ENCODE peak calls at places on chromosomes 1 and 21, in eight cellular contexts. Y is tibial artery; E is cardiac muscle cell; I is aorta; A is naive thymus-derived CD4-positive, alpha-beta T cell; Q is RWPE2; U is fibroblast of lung; F is endothelial cell of umbilical vein. B is an unnamed sample.

GRCh38 chr1:229003233-229004031 is 267.5 kb upstream of the RAB4A start:
- DNase-seq in E (peak; percentile 29), F (no peak), I (no peak), Y (peak; percentile 41), Q (no peak), A (no peak), U (peak; percentile 26), B (no peak)

GRCh38 chr1:220885971-220886370 is 6.7 kb downstream of the HLX start:
- DNase-seq in I (no peak), F (no peak), A (no peak), U (no peak), Y (no peak), Q (no peak), E (no peak), B (no peak)

GRCh38 chr1:180527270-180527669 is 24.9 kb upstream of the ACBD6 start:
- DNase-seq in Y (no peak), Q (no peak), I (no peak), U (no peak), F (peak; percentile 56), A (no peak), E (peak; percentile 48), B (no peak)

GRCh38 chr1:2812136-2812535 is 10.6 kb upstream of the TTC34 start:
- DNase-seq in Y (no peak), E (no peak), F (no peak), Q (no peak), U (no peak), I (no peak), A (no peak), B (no peak)

GRCh38 chr1:15430787-15431570 is 7.3 kb upstream of the CTRC start:
- DNase-seq in A (peak; percentile 48), I (peak; percentile 74), F (peak; percentile 47), Q (no peak), Y (peak; percentile 56), E (peak; percentile 52), U (peak; percentile 47), B (peak; percentile 67)

GRCh38 chr21:45080639-45081414 is 6.4 kb downstream of the ADARB1 start:
- DNase-seq in A (no peak), Y (no peak), E (peak; percentile 72), Q (no peak), I (peak; percentile 32), U (peak; percentile 48), F (no peak), B (no peak)

GRCh38 chr1:183877321-183877720 is 72.4 kb downstream of the RGL1 start:
- DNase-seq in Q (no peak), I (peak; percentile 81), E (peak; percentile 86), A (no peak), F (peak; percentile 85), U (peak; percentile 63), Y (peak; percentile 74), B (no peak)

GRCh38 chr21:33843216-33843615 is 72.4 kb downstream of the ATP5PO start:
- DNase-seq in Y (peak; percentile 73), A (no peak), E (no peak), U (no peak), F (no peak), Q (no peak), I (no peak), B (no peak)

GRCh38 chr1:64675718-64676345 is 69.0 kb upstream of the RAVER2 start:
- DNase-seq in E (peak; percentile 50), Y (no peak), I (no peak), A (no peak), F (peak; percentile 32), Q (no peak), U (peak; percentile 61), B (no peak)

GRCh38 chr1:203097001-203097400 is 11.2 kb upstream of the MYOG start:
- DNase-seq in A (no peak), F (no peak), Q (no peak), U (no peak), E (no peak), I (no peak), Y (no peak), B (no peak)

GRCh38 chr1:184889902-184890301 is 84.4 kb downstream of the NIBAN1 start:
- DNase-seq in Q (no peak), Y (no peak), F (no peak), A (no peak), U (no peak), I (no peak), E (peak; percentile 22), B (no peak)

GRCh38 chr21:42678118-42678430 is 24.7 kb downstream of the PDE9A start:
- DNase-seq in A (no peak), U (no peak), F (no peak), E (no peak), I (no peak), Y (no peak), Q (peak; percentile 35), B (no peak)

GRCh38 chr21:41770901-41771624 is 4.2 kb upstream of the RIPK4 start:
- DNase-seq in F (no peak), U (no peak), E (no peak), I (no peak), A (no peak), Y (no peak), Q (no peak), B (no peak)

GRCh38 chr1:245678866-245679411 is 524.2 kb downstream of the KIF26B start:
- DNase-seq in E (no peak), U (no peak), Y (no peak), I (no peak), Q (no peak), F (no peak), A (no peak), B (no peak)

GRCh38 chr21:25836396-25836795 is 101.6 kb downstream of the GABPA start:
- DNase-seq in F (no peak), I (no peak), A (no peak), Y (no peak), Q (no peak), E (peak; percentile 36), U (peak; percentile 38), B (no peak)
- H3K9me3 ChIP-seq in F (no peaks in the 10 kb centered on the region), I (no peaks in the 10 kb centered on the region), A (no peaks in the 10 kb centered on the region), Y (peaks cover 5% of the 10 kb centered on the region), Q (no peaks in the 10 kb centered on the region), E (no peaks in the 10 kb centered on the region), U (no peaks in the 10 kb centered on the region), B (no peaks in the 10 kb centered on the region)

GRCh38 chr1:26959270-26959669 is 998 bp downstream of the KDF1 start:
- DNase-seq in U (no peak), A (no peak), Q (no peak), E (no peak), F (no peak), I (no peak), Y (no peak), B (no peak)

GRCh38 chr1:26957306-26957705 is 3.0 kb downstream of the KDF1 start:
- DNase-seq in Y (no peak), A (no peak), I (no peak), Q (no peak), F (no peak), E (no peak), U (no peak), B (no peak)

GRCh38 chr1:26961826-26962225 is 1.6 kb upstream of the KDF1 start:
- DNase-seq in E (peak; percentile 93), Q (no peak), Y (no peak), F (peak; percentile 70), U (peak; percentile 98), A (no peak), I (no peak), B (no peak)

GRCh38 chr1:26959722-26960624 is at the start of gene KDF1:
- DNase-seq in F (no peak), U (no peak), I (no peak), Y (no peak), Q (peak; percentile 92), E (no peak), A (peak; percentile 59), B (peak; percentile 35)

DNA sequence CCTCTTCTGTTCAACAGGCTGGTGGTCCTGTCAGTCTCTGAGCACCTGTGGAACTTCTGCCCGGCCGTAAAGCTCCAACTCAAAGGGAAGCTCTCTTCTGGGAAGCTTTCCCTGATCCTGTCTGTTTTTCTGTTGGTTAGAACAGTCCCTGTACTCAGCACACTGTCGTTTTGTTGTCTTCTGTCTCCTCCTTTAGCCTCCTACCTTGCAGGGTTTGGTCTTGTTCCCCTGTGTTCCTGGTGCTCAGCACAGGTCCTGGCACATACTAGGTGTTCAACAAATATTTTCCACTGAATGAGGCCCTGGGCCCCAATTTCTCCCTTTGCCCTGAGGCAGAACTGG is 328 bp upstream of the KDF1 start:
- DNase-seq in A (no peak), E (no peak), Y (no peak), F (no peak), I (no peak), U (no peak), Q (no peak), B (no peak)
- H3K4me3 ChIP-seq in A (peak overlapping the region; percentile 61), E (peak overlapping the region; percentile 60), Y (no peak overlapping the region), F (no peak overlapping the region), I (no peak overlapping the region), U (peak overlapping the region; percentile 14), Q (peak overlapping the region; percentile 90), B (peak overlapping the region; percentile 51)

GRCh38 chr1:227767401-227768396 is 32.5 kb downstream of the SNAP47 start:
- DNase-seq in A (no peak), Q (no peak), E (no peak), U (no peak), I (no peak), F (no peak), Y (no peak), B (no peak)

GRCh38 chr1:227768640-227769039 is 33.4 kb downstream of the SNAP47 start:
- DNase-seq in A (no peak), Q (no peak), E (no peak), U (no peak), Y (no peak), I (no peak), F (no peak), B (no peak)

GRCh38 chr1:227765261-227766014 is 30.2 kb downstream of the SNAP47 start:
- DNase-seq in U (no peak), F (no peak), E (no peak), Q (no peak), A (no peak), I (no peak), Y (no peak), B (no peak)

GRCh38 chr1:227766015-227766634 is 30.9 kb downstream of the SNAP47 start:
- DNase-seq in A (peak; percentile 54), Y (no peak), F (no peak), Q (no peak), E (no peak), U (no peak), I (no peak), B (peak; percentile 96)

GRCh38 chr1:227766653-227767277 is 31.5 kb downstream of the SNAP47 start:
- DNase-seq in E (no peak), F (no peak), A (no peak), Y (no peak), I (no peak), U (no peak), Q (no peak), B (no peak)
- H3K4me1 ChIP-seq in E (peaks cover 5% of the 10 kb centered on the region), F (peaks cover 4% of the 10 kb centered on the region), A (peaks cover 52% of the 10 kb centered on the region), Y (peaks cover 16% of the 10 kb centered on the region), I (no peaks in the 10 kb centered on the region), U (peaks cover 11% of the 10 kb centered on the region), Q (peaks cover 14% of the 10 kb centered on the region), B (peaks cover 63% of the 10 kb centered on the region)

DNA sequence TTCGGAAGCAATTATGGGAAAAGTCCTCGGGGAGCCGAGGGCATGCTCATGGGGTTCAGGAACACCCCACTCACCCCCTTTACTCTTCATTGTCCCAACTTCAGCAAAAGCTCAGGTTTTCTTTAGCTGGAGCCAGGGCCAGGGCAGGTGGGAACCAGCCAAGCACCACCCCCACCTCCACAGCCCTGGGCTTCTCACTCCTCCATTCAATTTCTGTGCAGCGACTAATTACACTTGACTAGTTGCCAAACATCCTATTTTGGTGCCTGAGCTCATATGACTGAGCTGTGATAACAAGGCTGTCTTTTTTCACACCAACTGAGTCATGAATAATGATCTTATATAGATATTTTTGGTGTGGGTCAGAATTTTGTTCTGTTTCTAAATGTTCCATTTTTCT is 257.2 kb upstream of the AJAP1 start:
- DNase-seq in I (no peak), A (no peak), Y (no peak), Q (no peak), F (no peak), E (no peak), U (no peak), B (no peak)
- H3K9me3 ChIP-seq in I (no peaks in the 10 kb centered on the region), A (peaks cover 5% of the 10 kb centered on the region), Y (peaks cover 9% of the 10 kb centered on the region), Q (no peaks in the 10 kb centered on the region), F (no peaks in the 10 kb centered on the region), E (no peaks in the 10 kb centered on the region), U (no peaks in the 10 kb centered on the region), B (no peaks in the 10 kb centered on the region)